ENCODE peak calls at places on chromosomes 13 and 19, in nine cellular contexts. A is PC-3; S is ovary; O is coronary artery; W is lung; R is epithelial cell of prostate; E is endothelial cell of umbilical vein; D is cardiac muscle cell; F is CD4-positive, alpha-beta memory T cell. P is an unnamed sample.

GRCh38 chr13:108427355-108427754 is 157.8 kb downstream of the TNFSF13B start:
- DNase-seq in A (peak; percentile 7), S (no peak), O (no peak), W (no peak), R (no peak), E (no peak), D (no peak), F (no peak), P (no peak)

GRCh38 chr13:80047406-80047805 is 293.5 kb downstream of the SPRY2 start:
- DNase-seq in A (peak; percentile 45), S (no peak), O (no peak), W (no peak), R (no peak), E (no peak), D (no peak), F (no peak), P (peak; percentile 47)

GRCh38 chr13:50127726-50128291 is 112.6 kb downstream of the KCNRG start:
- DNase-seq in A (no peak), S (peak; percentile 12), O (no peak), W (no peak), R (no peak), E (no peak), D (peak; percentile 49), F (no peak), P (no peak)

GRCh38 chr13:60152904-60153303 is 10.8 kb downstream of the DIAPH3 start:
- DNase-seq in A (no peak), S (no peak), O (no peak), W (no peak), R (no peak), E (no peak), D (no peak), F (no peak), P (no peak)

GRCh38 chr19:47518139-47518538 is 3.3 kb upstream of the NAPA start:
- DNase-seq in A (no peak), S (no peak), O (no peak), W (no peak), R (no peak), E (no peak), D (no peak), F (no peak), P (no peak)

GRCh38 chr19:48415395-48415794 is 21.9 kb downstream of the GRIN2D start:
- DNase-seq in A (peak; percentile 64), S (no peak), O (no peak), W (peak; percentile 80), R (no peak), E (peak; percentile 85), D (peak; percentile 66), F (peak; percentile 61), P (peak; percentile 53)

GRCh38 chr19:48170817-48171347 is 402 bp downstream of the ZSWIM9 start:
- DNase-seq in A (no peak), S (no peak), O (no peak), W (no peak), R (no peak), E (no peak), D (no peak), F (no peak), P (no peak)

GRCh38 chr13:42048323-42048624 is 174 bp upstream of the DGKH start:
- DNase-seq in A (no peak), S (no peak), O (no peak), W (no peak), R (no peak), E (no peak), D (no peak), F (no peak), P (no peak)

GRCh38 chr13:61316647-61317046 is 99.0 kb downstream of the PCDH20 start:
- DNase-seq in A (no peak), S (no peak), O (no peak), W (no peak), R (no peak), E (no peak), D (no peak), F (no peak), P (no peak)

GRCh38 chr13:39810091-39810877 is 154.8 kb downstream of the COG6 start:
- DNase-seq in A (peak; percentile 17), S (no peak), O (no peak), W (no peak), R (no peak), E (no peak), D (no peak), F (no peak), P (no peak)

GRCh38 chr13:114288157-114288591 is 6.8 kb downstream of the UPF3A start:
- DNase-seq in A (no peak), S (no peak), O (no peak), W (no peak), R (no peak), E (no peak), D (no peak), F (no peak), P (no peak)

GRCh38 chr19:18488838-18489626 is 32.8 kb downstream of the ELL start:
- DNase-seq in A (peak; percentile 30), S (no peak), O (no peak), W (no peak), R (no peak), E (peak; percentile 26), D (peak; percentile 84), F (no peak), P (no peak)

GRCh38 chr13:109785892-109786450 is 412 bp downstream of the IRS2 start:
- DNase-seq in A (no peak), S (no peak), O (no peak), W (no peak), R (no peak), E (no peak), D (no peak), F (no peak), P (no peak)
- H3K27ac ChIP-seq in A (no peak overlapping the region), S (peak overlapping the region; percentile 90), O (peak overlapping the region; percentile 99), W (peak overlapping the region; percentile 87), R (peak overlapping the region; percentile 75), E (no peak overlapping the region), D (peak overlapping the region; percentile 89), F (no peak overlapping the region), P (peak overlapping the region; percentile 79)

GRCh38 chr13:31947105-31947504 is 84.5 kb upstream of the FRY start:
- DNase-seq in A (no peak), S (no peak), O (no peak), W (no peak), R (no peak), E (no peak), D (no peak), F (no peak), P (no peak)

GRCh38 chr13:31946091-31946770 is 85.3 kb upstream of the FRY start:
- DNase-seq in A (no peak), S (no peak), O (no peak), W (no peak), R (no peak), E (no peak), D (no peak), F (no peak), P (no peak)

GRCh38 chr13:31945202-31945978 is 86.2 kb upstream of the FRY start:
- DNase-seq in A (peak; percentile 79), S (no peak), O (no peak), W (peak; percentile 58), R (peak; percentile 79), E (no peak), D (peak; percentile 46), F (no peak), P (peak; percentile 79)

GRCh38 chr13:31950121-31950810 is 81.3 kb upstream of the FRY start:
- DNase-seq in A (no peak), S (no peak), O (no peak), W (no peak), R (peak; percentile 14), E (no peak), D (no peak), F (no peak), P (no peak)

DNA sequence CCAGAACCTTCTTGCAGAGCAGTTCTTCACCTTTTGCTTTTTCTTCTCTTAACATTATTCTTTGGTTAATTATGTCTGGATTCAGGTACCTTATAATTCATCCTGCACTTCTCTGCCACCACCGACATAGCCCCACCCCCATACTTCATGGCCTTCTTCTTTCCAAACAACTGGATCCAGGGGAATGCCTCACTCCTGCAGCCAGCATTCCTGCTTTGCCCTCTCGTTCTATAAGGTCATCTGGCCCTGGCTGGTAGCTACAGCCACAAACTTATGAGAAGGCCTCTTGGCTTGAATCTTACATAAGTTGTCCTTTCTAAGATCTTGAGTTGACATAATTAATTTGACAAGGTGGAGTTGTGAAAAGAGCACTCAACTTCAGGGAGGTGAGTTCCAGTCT is 84.1 kb upstream of the FRY start:
- DNase-seq in A (no peak), S (no peak), O (no peak), W (no peak), R (no peak), E (no peak), D (peak; percentile 17), F (no peak), P (no peak)
- H3K27ac ChIP-seq in A (no peak overlapping the region), S (no peak overlapping the region), O (no peak overlapping the region), W (peak overlapping the region; percentile 5), R (no peak overlapping the region), E (no peak overlapping the region), D (no peak overlapping the region), F (no peak overlapping the region), P (no peak overlapping the region)

DNA sequence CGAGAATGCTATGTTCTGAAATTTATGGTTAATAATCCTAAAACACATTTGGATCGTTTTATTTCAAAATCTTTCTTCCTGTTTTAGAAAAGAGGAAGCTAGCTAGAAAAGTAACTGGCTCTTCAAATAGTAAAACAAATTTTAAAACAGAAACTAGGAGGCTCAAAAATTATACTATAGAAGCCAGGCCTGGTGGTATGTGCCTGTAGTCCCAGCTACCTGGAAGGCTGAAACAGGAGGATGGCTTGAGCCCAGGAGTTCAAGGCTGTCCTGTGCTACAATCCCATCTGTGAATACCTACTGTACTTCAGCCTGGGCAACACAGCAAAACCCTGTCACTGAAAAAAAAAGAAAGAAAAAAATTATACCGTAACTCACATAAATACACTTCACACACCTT is 57.9 kb downstream of the ELF1 start:
- DNase-seq in A (no peak), S (no peak), O (no peak), W (no peak), R (no peak), E (no peak), D (no peak), F (no peak), P (no peak)
- H3K27ac ChIP-seq in A (no peak overlapping the region), S (no peak overlapping the region), O (no peak overlapping the region), W (no peak overlapping the region), R (no peak overlapping the region), E (no peak overlapping the region), D (no peak overlapping the region), F (no peak overlapping the region), P (no peak overlapping the region)

GRCh38 chr19:57350877-57351805 is at the start of gene ZNF304:
- DNase-seq in A (peak; percentile 99), S (peak; percentile 89), O (peak; percentile 93), W (peak; percentile 93), R (peak; percentile 60), E (peak; percentile 95), D (peak; percentile 97), F (peak; percentile 84), P (peak; percentile 97)

GRCh38 chr19:57357406-57357805 is 5.9 kb upstream of the TRAPPC2B start:
- DNase-seq in A (no peak), S (no peak), O (no peak), W (no peak), R (no peak), E (no peak), D (no peak), F (no peak), P (no peak)

GRCh38 chr19:57348136-57348535 is 2.9 kb upstream of the ZNF304 start:
- DNase-seq in A (no peak), S (no peak), O (no peak), W (no peak), R (no peak), E (no peak), D (no peak), F (no peak), P (no peak)

GRCh38 chr19:57355916-57356315 is 4.8 kb downstream of the ZNF304 start:
- DNase-seq in A (no peak), S (no peak), O (no peak), W (no peak), R (no peak), E (no peak), D (no peak), F (no peak), P (no peak)

GRCh38 chr19:57351867-57352266 is 796 bp downstream of the ZNF304 start:
- DNase-seq in A (no peak), S (no peak), O (no peak), W (no peak), R (no peak), E (no peak), D (no peak), F (no peak), P (no peak)
- H3K27ac ChIP-seq in A (no peak overlapping the region), S (no peak overlapping the region), O (peak overlapping the region; percentile 87), W (no peak overlapping the region), R (no peak overlapping the region), E (no peak overlapping the region), D (peak overlapping the region; percentile 76), F (peak overlapping the region; percentile 73), P (no peak overlapping the region)

P was measured in dorsolateral prefrontal cortex.